ENCODE peak calls at places on chromosome 9, in eight cellular contexts. V, R, Q, K, O, U, A and G are unnamed samples.

GRCh38 chr9:125637264-125637663 is 69.7 kb downstream of the MAPKAP1 start:
- DNase-seq in V (no peak), K (no peak), R (no peak), U (no peak), O (no peak), A (no peak), Q (no peak), G (no peak)

GRCh38 chr9:117305454-117305853 is 109.4 kb downstream of the ASTN2 start:
- DNase-seq in V (no peak), A (no peak), K (no peak), R (no peak), Q (no peak), U (no peak), O (no peak), G (no peak)

GRCh38 chr9:88811511-88811910 is 179.8 kb upstream of the S1PR3 start:
- DNase-seq in K (no peak), R (no peak), O (no peak), Q (no peak), V (no peak), U (no peak), A (no peak), G (no peak)

GRCh38 chr9:88988796-88989641 is 2.2 kb upstream of the S1PR3 start:
- DNase-seq in U (no peak), K (no peak), Q (no peak), A (no peak), V (no peak), R (no peak), O (no peak), G (peak)

GRCh38 chr9:16974436-16974835 is 104.0 kb upstream of the BNC2 start:
- DNase-seq in U (no peak), K (no peak), V (no peak), R (no peak), Q (no peak), A (no peak), O (no peak), G (no peak)

GRCh38 chr9:131178382-131178781 is 53.0 kb downstream of the NUP214 start:
- DNase-seq in O (peak), R (peak), U (peak), V (peak), A (peak), K (peak), Q (peak), G (peak)

GRCh38 chr9:75176037-75176436 is 87.7 kb downstream of the OSTF1 start:
- DNase-seq in K (no peak), A (no peak), Q (no peak), O (no peak), V (no peak), R (no peak), U (no peak), G (no peak)

GRCh38 chr9:77999231-77999631 is 32.4 kb downstream of the GNAQ start:
- DNase-seq in O (no peak), K (no peak), Q (no peak), A (no peak), V (no peak), U (no peak), R (no peak), G (no peak)

GRCh38 chr9:121567142-121568100 is 67.8 kb upstream of the GGTA1 start:
- DNase-seq in O (no peak), A (no peak), K (no peak), Q (no peak), U (no peak), R (no peak), V (no peak), G (no peak)

GRCh38 chr9:129185991-129186390 is 7.9 kb upstream of the IER5L start:
- DNase-seq in Q (no peak), A (no peak), O (no peak), R (no peak), U (no peak), V (no peak), K (no peak), G (no peak)